ENCODE peak calls at places on chromosomes 6 and 20, in ten cellular contexts. V, L, P, C, D, N, B, Z, F and X are unnamed samples. For H3K4me1, the result is how much of the 10 kb centered on the place peaks cover.

GRCh38 chr6:26184492-26184891 is 97.3 kb downstream of the HFE start:
- DNase-seq in N (no peak), D (no peak), Z (no peak), L (no peak), V (no peak), C (no peak), B (no peak), P (no peak), F (no peak), X (no peak)

GRCh38 chr6:169167581-169168301 is 85.9 kb downstream of the THBS2 start:
- DNase-seq in B (no peak), V (peak), F (no peak), L (peak), D (peak), P (no peak), N (peak), C (peak), Z (no peak), X (peak)

GRCh38 chr6:111804627-111805235 is 68.5 kb downstream of the FYN start:
- DNase-seq in P (no peak), D (no peak), N (peak), Z (no peak), B (no peak), F (peak), L (no peak), V (no peak), C (no peak), X (no peak)

GRCh38 chr20:38926934-38927616 is 858 bp downstream of the FAM83D start:
- DNase-seq in P (no peak), Z (no peak), B (no peak), F (no peak), D (no peak), C (no peak), N (peak), L (no peak), V (no peak), X (no peak)

GRCh38 chr6:168559574-168560098 is 118.7 kb downstream of the SMOC2 start:
- DNase-seq in D (no peak), P (no peak), Z (no peak), C (no peak), L (no peak), B (no peak), F (no peak), N (no peak), V (no peak), X (no peak)

GRCh38 chr20:370977-371754 is 9.4 kb upstream of the TRIB3 start:
- DNase-seq in C (no peak), L (no peak), D (no peak), P (no peak), Z (no peak), V (no peak), F (no peak), B (no peak), N (no peak), X (no peak)

GRCh38 chr6:28522594-28523557 is 2.8 kb upstream of the GPX5 start:
- DNase-seq in Z (no peak), L (no peak), B (no peak), F (peak), D (no peak), V (no peak), P (no peak), N (no peak), C (no peak), X (no peak)

GRCh38 chr20:5481872-5482271 is 165.1 kb upstream of the PROKR2 start:
- DNase-seq in Z (no peak), D (no peak), B (no peak), C (no peak), N (no peak), V (no peak), L (no peak), P (no peak), F (no peak), X (no peak)

GRCh38 chr6:148874698-148875293 is 128.0 kb downstream of the UST start:
- DNase-seq in D (no peak), P (no peak), L (peak), B (no peak), Z (no peak), C (peak), N (peak), F (no peak), V (peak), X (no peak)

GRCh38 chr20:25136643-25137559 is 55.0 kb upstream of the VSX1 start:
- DNase-seq in B (peak), C (peak), D (peak), F (no peak), Z (peak), N (peak), L (peak), V (peak), P (peak), X (peak)

GRCh38 chr6:112144145-112144926 is 56.9 kb downstream of the FAM229B start:
- DNase-seq in N (no peak), P (no peak), F (no peak), B (no peak), D (no peak), C (no peak), Z (no peak), L (no peak), V (no peak), X (no peak)

GRCh38 chr6:27495386-27496135 is 22.7 kb upstream of the ZNF184 start:
- DNase-seq in Z (peak), D (peak), C (peak), F (peak), L (peak), V (peak), N (peak), B (peak), P (no peak), X (peak)

GRCh38 chr6:110180228-110181008 is at the start of gene CDC40:
- DNase-seq in N (no peak), Z (peak), D (no peak), P (peak), L (peak), F (peak), B (peak), V (peak), C (peak), X (peak)

GRCh38 chr20:36847009-36847709 is 28.8 kb upstream of the TLDC2 start:
- DNase-seq in F (no peak), Z (peak), V (peak), B (peak), L (peak), N (peak), P (no peak), C (peak), D (no peak), X (peak)

GRCh38 chr6:155530219-155530834 is 74.7 kb upstream of the NOX3 start:
- DNase-seq in Z (no peak), L (no peak), C (no peak), P (no peak), B (no peak), D (peak), F (no peak), V (no peak), N (peak), X (no peak)

GRCh38 chr6:161575508-161576254 is 301.8 kb upstream of the AGPAT4 start:
- DNase-seq in C (no peak), B (no peak), L (no peak), V (no peak), P (no peak), D (no peak), F (no peak), N (peak), Z (no peak), X (no peak)

GRCh38 chr6:20379231-20379630 is 22.4 kb upstream of the E2F3 start:
- DNase-seq in L (no peak), N (peak), F (no peak), C (no peak), B (no peak), D (no peak), V (no peak), Z (no peak), P (no peak), X (no peak)

GRCh38 chr6:170221052-170221752 is 69.7 kb downstream of the DLL1 start:
- DNase-seq in N (no peak), B (no peak), P (no peak), Z (no peak), D (no peak), V (no peak), C (no peak), F (no peak), L (no peak), X (no peak)

GRCh38 chr6:154719854-154720253 is 13.4 kb upstream of the SCAF8 start:
- DNase-seq in C (no peak), Z (no peak), N (no peak), L (no peak), D (no peak), P (no peak), F (no peak), V (no peak), B (no peak), X (no peak)

GRCh38 chr6:15674690-15675386 is 12.0 kb upstream of the DTNBP1 start:
- DNase-seq in N (no peak), P (no peak), D (no peak), F (no peak), V (no peak), C (no peak), L (no peak), Z (no peak), B (no peak), X (no peak)

GRCh38 chr20:9515211-9515580 is 806 bp downstream of the LAMP5 start:
- DNase-seq in P (no peak), Z (no peak), C (no peak), L (no peak), D (no peak), V (no peak), B (no peak), F (no peak), N (no peak), X (no peak)

GRCh38 chr6:53728570-53729194 is 63.1 kb upstream of the KLHL31 start:
- DNase-seq in V (peak), B (no peak), D (no peak), C (peak), Z (no peak), P (peak), N (peak), F (peak), L (peak), X (peak)

GRCh38 chr6:36844232-36845170 is 5.3 kb upstream of the CPNE5 start:
- DNase-seq in C (no peak), V (peak), Z (no peak), B (no peak), P (no peak), D (no peak), F (no peak), N (no peak), L (peak), X (peak)

GRCh38 chr6:34509782-34510181 is 43.9 kb downstream of the PACSIN1 start:
- DNase-seq in B (no peak), P (no peak), V (no peak), L (no peak), F (no peak), C (no peak), Z (no peak), D (no peak), N (no peak), X (no peak)

GRCh38 chr6:129719692-129720091 is 9.7 kb upstream of the ARHGAP18 start:
- DNase-seq in L (no peak), B (no peak), D (no peak), P (no peak), F (no peak), C (no peak), N (no peak), V (no peak), Z (no peak), X (no peak)

GRCh38 chr6:148177589-148178233 is 164.9 kb upstream of the SASH1 start:
- DNase-seq in Z (peak), B (peak), N (peak), V (peak), C (peak), L (peak), F (no peak), P (peak), D (peak), X (peak)

GRCh38 chr6:37783831-37784584 is 35.5 kb upstream of the ZFAND3 start:
- DNase-seq in N (peak), C (no peak), L (no peak), V (peak), P (peak), Z (peak), F (no peak), B (peak), D (no peak), X (peak)

GRCh38 chr20:19968488-19969073 is 48.6 kb upstream of the NAA20 start:
- DNase-seq in Z (no peak), D (no peak), L (no peak), V (no peak), B (no peak), F (no peak), C (no peak), N (no peak), P (no peak), X (no peak)

GRCh38 chr20:36491901-36492617 is 49.3 kb upstream of the MYL9 start:
- DNase-seq in D (no peak), C (peak), V (no peak), F (peak), Z (no peak), N (peak), P (peak), B (no peak), L (no peak), X (no peak)

GRCh38 chr6:113363866-113364265 is 493.3 kb upstream of the MARCKS start:
- DNase-seq in F (no peak), C (no peak), N (peak), P (no peak), D (no peak), Z (no peak), V (no peak), L (no peak), B (no peak), X (no peak)

GRCh38 chr6:13331516-13332348 is 3.4 kb upstream of the TBC1D7 start:
- DNase-seq in L (no peak), B (no peak), P (no peak), F (no peak), N (peak), V (no peak), C (no peak), Z (no peak), D (peak), X (no peak)

GRCh38 chr6:11140061-11140460 is 28.5 kb upstream of the ERVFRD-1 start:
- DNase-seq in V (no peak), P (no peak), B (no peak), D (no peak), N (peak), C (no peak), Z (no peak), F (no peak), L (no peak), X (no peak)

GRCh38 chr6:157221049-157221816 is 102.1 kb downstream of the TMEM242 start:
- DNase-seq in P (peak), B (peak), D (peak), L (peak), Z (no peak), F (peak), C (peak), N (peak), V (peak), X (peak)

GRCh38 chr6:540490-540889 is 116.4 kb downstream of the HUS1B start:
- DNase-seq in F (no peak), D (no peak), C (no peak), Z (no peak), N (no peak), V (no peak), P (no peak), B (no peak), L (no peak), X (no peak)
- H3K4me3 ChIP-seq in F (no peak), D (no peak), C (no peak), Z (no peak), N (no peak), V (no peak), P (no peak), B (no peak), L (no peak), X (no peak)

DNA sequence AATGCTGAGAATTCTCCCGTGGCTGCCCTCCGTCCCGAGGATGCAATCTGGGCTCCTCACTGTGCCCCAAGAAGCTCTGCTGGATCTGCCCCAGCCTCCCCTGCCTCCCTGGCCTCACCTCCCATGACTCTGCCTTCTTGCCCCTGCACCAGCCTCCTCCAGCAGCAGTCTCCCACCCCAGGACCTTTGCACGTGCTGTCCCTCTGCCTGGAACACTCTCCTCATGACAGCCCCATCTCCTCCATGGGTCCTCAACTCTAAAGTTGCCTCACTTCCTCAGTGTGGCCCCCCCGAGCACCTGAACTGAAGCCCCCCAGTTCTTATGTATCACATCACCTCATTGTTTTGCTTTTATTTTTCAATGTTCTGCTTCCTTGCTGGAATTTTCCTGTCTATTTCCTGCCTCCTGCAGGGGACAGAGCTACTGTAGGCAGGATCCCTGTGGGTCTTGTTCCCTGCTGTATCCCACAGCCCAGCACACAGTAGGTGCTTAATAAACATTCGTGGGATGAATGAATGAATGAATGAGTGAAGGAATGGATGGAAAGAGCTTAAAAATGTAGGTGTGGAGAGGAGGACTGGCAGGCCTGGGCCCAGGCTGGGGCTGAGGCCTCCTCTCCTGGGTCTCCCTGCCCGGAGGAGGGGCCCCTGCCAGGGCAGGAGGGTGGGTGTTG is 42.2 kb downstream of the CEBPB start:
- DNase-seq in N (no peak), V (no peak), F (no peak), L (no peak), P (no peak), C (no peak), B (peak), Z (no peak), D (no peak), X (no peak)
- H3K4me1 ChIP-seq in N (under half), V (under half), F (under half), L (under half), P (under half), C (under half), B (under half), Z (under half), D (under half), X (under half)

GRCh38 chr20:33019465-33020277 is 11.8 kb upstream of the BPIFB6 start:
- DNase-seq in C (no peak), F (no peak), N (no peak), P (no peak), D (no peak), B (no peak), Z (no peak), V (no peak), L (no peak), X (no peak)

GRCh38 chr20:33017542-33017941 is 10.0 kb downstream of the BPIFB2 start:
- DNase-seq in L (no peak), P (no peak), C (no peak), D (no peak), V (no peak), Z (no peak), B (no peak), N (no peak), F (no peak), X (no peak)

GRCh38 chr20:33016581-33017109 is 9.1 kb downstream of the BPIFB2 start:
- DNase-seq in V (no peak), P (no peak), B (no peak), F (no peak), Z (no peak), N (no peak), D (no peak), C (no peak), L (no peak), X (no peak)

GRCh38 chr20:33020278-33021161 is 10.9 kb upstream of the BPIFB6 start:
- DNase-seq in Z (no peak), L (no peak), P (no peak), V (no peak), F (no peak), B (peak), N (no peak), C (no peak), D (no peak), X (no peak)

DNA sequence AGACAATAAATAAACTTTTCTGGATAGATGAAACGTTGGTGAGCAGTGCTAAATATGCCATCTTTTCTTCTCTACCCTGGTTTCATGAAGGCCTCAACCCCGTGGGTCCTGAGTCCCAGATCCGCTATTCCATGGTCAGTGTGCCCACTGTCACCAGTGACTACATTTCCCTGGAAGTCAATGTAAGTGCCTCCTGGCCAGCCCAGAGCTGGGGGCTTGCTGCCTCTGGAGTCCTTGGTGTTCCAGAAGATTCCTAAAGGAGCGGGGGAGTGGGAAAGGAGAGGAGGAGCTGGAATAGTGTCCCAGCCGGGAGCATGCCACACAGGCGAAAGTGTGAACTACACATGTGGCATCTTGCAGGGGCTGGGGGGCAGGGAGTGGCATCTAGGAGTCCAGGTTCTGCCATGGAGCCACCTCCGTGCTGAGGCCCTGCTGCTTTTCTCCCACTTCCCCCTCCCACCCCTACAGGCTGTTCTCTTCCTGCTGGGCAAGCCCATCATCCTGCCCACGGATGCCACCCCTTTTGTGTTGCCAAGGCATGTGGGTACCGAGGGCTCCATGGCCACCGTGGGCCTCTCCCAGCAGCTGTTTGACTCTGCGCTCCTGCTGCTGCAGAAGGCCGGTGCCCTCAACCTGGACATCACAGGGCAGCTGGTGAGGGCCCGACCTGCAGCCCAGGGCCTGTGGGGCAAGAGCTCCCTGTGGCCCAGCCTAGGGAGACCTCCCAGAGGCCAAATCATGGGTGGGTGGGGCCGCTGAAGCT is 10.8 kb downstream of the BPIFB2 start:
- DNase-seq in Z (no peak), P (no peak), L (no peak), V (no peak), C (no peak), F (no peak), N (no peak), B (no peak), D (no peak), X (no peak)
- H3K4me3 ChIP-seq in Z (no peak), P (no peak), L (no peak), V (no peak), C (no peak), F (no peak), N (no peak), B (no peak), D (no peak), X (no peak)

GRCh38 chr20:53896647-53897046 is 173.7 kb downstream of the BCAS1 start:
- DNase-seq in L (no peak), C (no peak), Z (no peak), B (no peak), N (no peak), P (no peak), V (no peak), D (no peak), F (no peak), X (no peak)
- H3K4me1 ChIP-seq in L (under half), C (under half), Z (under half), B (under half), N (under half), P (under half), V (under half), D (under half), F (under half), X (under half)

GRCh38 chr6:163469459-163469858 is 54.9 kb downstream of the QKI start:
- DNase-seq in L (no peak), V (no peak), C (no peak), D (no peak), P (no peak), Z (no peak), F (no peak), B (no peak), N (no peak), X (no peak)
- H3K4me3 ChIP-seq in L (no peak), V (no peak), C (no peak), D (no peak), P (no peak), Z (no peak), F (no peak), B (no peak), N (no peak), X (no peak)